ENCODE peak calls at places on chromosome 16, in four cellular contexts. C, W, T and A are unnamed samples.

GRCh38 chr16:17776888-17777287 is 306.1 kb upstream of the XYLT1 start:
- DNase-seq in W (no peak), T (no peak), C (no peak), A (no peak)

GRCh38 chr16:87854053-87854906 is 15.0 kb downstream of the SLC7A5 start:
- DNase-seq in T (peak), C (peak), W (no peak), A (no peak)

GRCh38 chr16:47617732-47618131 is 156.6 kb downstream of the PHKB start:
- DNase-seq in T (peak), C (peak), W (no peak), A (no peak)

GRCh38 chr16:87365021-87365713 is 18.4 kb downstream of the FBXO31 start:
- DNase-seq in C (no peak), T (no peak), W (no peak), A (no peak)

GRCh38 chr16:69724981-69725479 is 1.3 kb downstream of the NQO1 start:
- DNase-seq in T (peak), W (no peak), C (peak), A (no peak)

GRCh38 chr16:3792472-3793012 is 75.2 kb upstream of the TRAP1 start:
- DNase-seq in T (no peak), C (no peak), W (no peak), A (no peak)

GRCh38 chr16:667113-667779 is 686 bp upstream of the RHOT2 start:
- DNase-seq in W (no peak), T (no peak), C (no peak), A (no peak)

GRCh38 chr16:84932691-84933090 is 78.6 kb downstream of the ZDHHC7 start:
- DNase-seq in C (no peak), T (no peak), W (no peak), A (no peak)

GRCh38 chr16:20799599-20799998 is 6.7 kb downstream of the ERI2 start:
- DNase-seq in T (peak), C (peak), W (no peak), A (no peak)

GRCh38 chr16:4160663-4161436 is 44.6 kb upstream of the ADCY9 start:
- DNase-seq in C (no peak), T (no peak), W (no peak), A (no peak)

DNA sequence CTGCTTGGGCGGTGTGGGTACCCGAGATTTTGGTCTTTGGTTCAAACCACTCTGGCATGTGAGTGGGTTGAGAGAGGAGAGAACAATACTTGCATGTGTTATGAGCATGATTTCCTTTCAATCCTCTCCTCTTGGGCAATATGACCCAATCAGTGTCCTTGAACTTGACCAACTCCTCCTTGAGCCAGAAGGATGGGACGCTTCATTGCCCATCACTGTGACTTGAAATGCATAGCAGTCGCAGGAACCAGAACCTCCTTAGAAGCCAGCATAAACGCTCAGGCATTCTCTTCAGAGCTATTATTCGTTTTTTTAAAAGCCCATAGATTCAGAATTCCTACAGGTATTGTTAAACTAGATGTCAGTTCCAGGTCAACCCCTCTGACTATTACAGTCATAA is 367.4 kb downstream of the HAPSTR1 start:
- DNase-seq in T (no peak), C (no peak), W (no peak), A (no peak)
- TF ChIP-seq SP1 in T (no peak), C (no peak), W (no peak), A (no peak)

GRCh38 chr16:57626420-57627170 is 1.8 kb upstream of the ADGRG1 start:
- DNase-seq in T (no peak), C (no peak), W (no peak), A (no peak)
- TF ChIP-seq ELF4 in T (no peak), C (no peak), W (no peak), A (no peak)

GRCh38 chr16:51987519-51987918 is 559.4 kb downstream of the TOX3 start:
- DNase-seq in C (no peak), T (no peak), W (no peak), A (no peak)

GRCh38 chr16:51988977-51989376 is 558.0 kb downstream of the TOX3 start:
- DNase-seq in W (no peak), T (no peak), C (no peak), A (no peak)

GRCh38 chr16:51984395-51984794 is 562.5 kb downstream of the TOX3 start:
- DNase-seq in T (no peak), W (no peak), C (no peak), A (no peak)

GRCh38 chr16:51981725-51982124 is 565.2 kb downstream of the TOX3 start:
- DNase-seq in W (no peak), C (no peak), T (no peak), A (no peak)

GRCh38 chr16:51982715-51983680 is 563.9 kb downstream of the TOX3 start:
- DNase-seq in T (peak), C (peak), W (peak), A (peak)
- TF ChIP-seq SP1 in T (no peak), C (no peak), W (no peak), A (no peak)

GRCh38 chr16:30720086-30720485 is 21.1 kb downstream of the SRCAP start:
- DNase-seq in T (no peak), C (no peak), W (no peak), A (no peak)

GRCh38 chr16:30710971-30711370 is 12.0 kb downstream of the SRCAP start:
- DNase-seq in W (no peak), C (no peak), T (no peak), A (no peak)

GRCh38 chr16:30720694-30721093 is 21.7 kb downstream of the SRCAP start:
- DNase-seq in W (no peak), T (no peak), C (no peak), A (no peak)

GRCh38 chr16:30711712-30712111 is 12.7 kb downstream of the SRCAP start:
- DNase-seq in C (no peak), W (no peak), T (no peak), A (no peak)

DNA sequence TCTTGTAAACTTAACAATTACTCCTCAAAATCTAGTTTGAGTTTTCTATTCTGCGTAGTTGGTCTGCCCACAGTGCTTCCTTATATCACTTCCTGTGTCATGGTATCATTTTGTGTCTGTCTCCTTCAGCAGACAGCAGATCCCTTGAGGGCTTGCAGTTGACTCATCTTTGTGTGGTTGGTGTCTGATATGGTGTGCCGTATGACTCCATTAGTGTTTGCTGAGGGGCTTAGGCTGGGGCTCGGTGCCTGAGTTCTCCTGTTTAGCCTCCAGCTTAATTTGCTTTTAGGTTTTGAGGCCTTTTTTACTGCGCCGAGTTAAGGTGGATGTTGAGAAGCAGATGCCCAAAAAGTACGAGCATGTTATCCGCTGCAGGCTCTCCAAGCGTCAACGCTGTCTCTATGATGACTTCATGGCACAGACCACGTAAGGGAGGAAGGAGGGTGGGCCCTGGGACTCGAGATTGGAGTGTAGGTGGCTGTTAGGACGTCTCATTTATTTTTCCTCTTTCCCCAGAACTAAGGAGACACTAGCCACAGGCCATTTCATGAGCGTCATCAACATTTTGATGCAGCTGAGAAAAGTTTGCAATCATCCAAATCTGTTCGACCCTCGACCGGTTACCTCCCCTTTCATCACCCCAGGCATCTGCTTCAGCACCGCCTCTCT is 16.9 kb downstream of the SRCAP start:
- DNase-seq in T (no peak), W (no peak), C (peak), A (no peak)
- TF ChIP-seq ELF4 in T (no peak), W (no peak), C (no peak), A (no peak)

DNA sequence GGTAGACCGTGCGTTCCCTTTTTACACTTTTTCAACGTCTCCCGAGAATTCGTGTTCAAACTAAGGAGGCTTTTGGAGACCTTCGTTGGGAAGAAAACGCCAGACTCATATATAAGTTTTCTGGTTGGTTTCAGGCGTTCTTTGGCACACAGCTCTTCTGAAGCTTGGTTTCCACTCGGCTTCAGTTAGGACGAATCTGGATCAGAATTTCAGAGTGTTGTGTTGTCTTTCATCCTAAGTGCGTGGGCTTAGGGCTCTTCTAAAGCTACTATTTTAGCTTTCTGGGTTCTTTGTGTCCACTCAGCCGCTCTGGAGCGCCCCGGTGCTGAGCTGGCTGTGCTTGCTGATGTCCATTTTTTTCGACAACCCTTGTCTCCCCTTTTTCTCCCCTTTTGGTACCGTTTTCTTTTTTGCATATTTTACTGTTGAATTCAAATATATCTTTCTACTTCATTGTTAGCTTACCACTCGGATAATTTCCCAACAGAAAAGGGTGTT is 1.1 kb downstream of the SRRM2 start:
- DNase-seq in T (no peak), W (no peak), C (peak), A (no peak)
- TF ChIP-seq SP1 in T (no peak), W (no peak), C (no peak), A (no peak)